ENCODE peak calls at places on chromosome 9, in nine cellular contexts. K is PC-3, G is RWPE2, I is sigmoid colon, Z is body of pancreas, Q is psoas muscle, J is heart left ventricle, S is ascending aorta, D is cardiac muscle cell. N is an unnamed sample. For H3K4me1, the result is how much of the 10 kb centered on the place peaks cover.

GRCh38 chr9:129007035-129007765 is 20.9 kb downstream of the SH3GLB2 start:
- DNase-seq in K (no peak), G (no peak), I (peak), Z (no peak), Q (peak), J (peak), S (peak), D (no peak), N (no peak)

GRCh38 chr9:108057421-108058136 is 568.0 kb upstream of the KLF4 start:
- DNase-seq in K (peak), G (no peak), I (peak), Z (no peak), Q (no peak), J (no peak), S (peak), D (peak), N (peak)

GRCh38 chr9:105973811-105974407 is 279.6 kb downstream of the TMEM38B start:
- DNase-seq in K (no peak), G (no peak), I (no peak), Z (no peak), Q (no peak), J (no peak), S (no peak), D (peak), N (no peak)

GRCh38 chr9:89484475-89485404 is 13.2 kb downstream of the SEMA4D start:
- DNase-seq in K (no peak), G (no peak), I (no peak), Z (no peak), Q (no peak), J (no peak), S (no peak), D (no peak), N (peak)

GRCh38 chr9:93112864-93113389 is 16.9 kb downstream of the CARD19 start:
- DNase-seq in K (no peak), G (peak), I (no peak), Z (peak), Q (peak), J (peak), S (peak), D (no peak), N (no peak)

GRCh38 chr9:4080889-4081548 is 218.8 kb downstream of the GLIS3 start:
- DNase-seq in K (no peak), G (no peak), I (no peak), Z (no peak), Q (no peak), J (no peak), S (no peak), D (no peak), N (no peak)

GRCh38 chr9:87340391-87340790 is 157.3 kb upstream of the DAPK1 start:
- DNase-seq in K (no peak), G (no peak), I (no peak), Z (no peak), Q (no peak), J (no peak), S (no peak), D (no peak), N (no peak)

GRCh38 chr9:78857371-78858225 is 560.7 kb downstream of the PSAT1 start:
- DNase-seq in K (no peak), G (no peak), I (no peak), Z (no peak), Q (no peak), J (no peak), S (no peak), D (no peak), N (peak)

GRCh38 chr9:117063721-117064471 is 351.0 kb downstream of the ASTN2 start:
- DNase-seq in K (no peak), G (no peak), I (no peak), Z (no peak), Q (no peak), J (no peak), S (no peak), D (no peak), N (no peak)

GRCh38 chr9:95785209-95785608 is 90.3 kb upstream of the ERCC6L2 start:
- DNase-seq in K (no peak), G (no peak), I (no peak), Z (no peak), Q (no peak), J (no peak), S (no peak), D (no peak), N (no peak)

GRCh38 chr9:82721596-82721995 is 341.3 kb downstream of the RASEF start:
- DNase-seq in K (peak), G (no peak), I (no peak), Z (no peak), Q (no peak), J (no peak), S (no peak), D (no peak), N (no peak)

GRCh38 chr9:135515541-135515951 is 5.7 kb upstream of the LCN1 start:
- DNase-seq in K (no peak), G (peak), I (peak), Z (peak), Q (no peak), J (no peak), S (no peak), D (no peak), N (no peak)

GRCh38 chr9:33375841-33376321 is 26.5 kb downstream of the AQP7 start:
- DNase-seq in K (no peak), G (no peak), I (no peak), Z (peak), Q (peak), J (no peak), S (peak), D (peak), N (no peak)

GRCh38 chr9:33374190-33374589 is 28.2 kb downstream of the AQP7 start:
- DNase-seq in K (no peak), G (no peak), I (peak), Z (no peak), Q (no peak), J (no peak), S (peak), D (no peak), N (no peak)

GRCh38 chr9:33372900-33373299 is 29.5 kb downstream of the AQP7 start:
- DNase-seq in K (no peak), G (no peak), I (no peak), Z (no peak), Q (peak), J (no peak), S (no peak), D (no peak), N (no peak)

GRCh38 chr9:33375238-33375840 is 27.0 kb downstream of the AQP7 start:
- DNase-seq in K (no peak), G (no peak), I (no peak), Z (peak), Q (peak), J (no peak), S (peak), D (no peak), N (no peak)

DNA sequence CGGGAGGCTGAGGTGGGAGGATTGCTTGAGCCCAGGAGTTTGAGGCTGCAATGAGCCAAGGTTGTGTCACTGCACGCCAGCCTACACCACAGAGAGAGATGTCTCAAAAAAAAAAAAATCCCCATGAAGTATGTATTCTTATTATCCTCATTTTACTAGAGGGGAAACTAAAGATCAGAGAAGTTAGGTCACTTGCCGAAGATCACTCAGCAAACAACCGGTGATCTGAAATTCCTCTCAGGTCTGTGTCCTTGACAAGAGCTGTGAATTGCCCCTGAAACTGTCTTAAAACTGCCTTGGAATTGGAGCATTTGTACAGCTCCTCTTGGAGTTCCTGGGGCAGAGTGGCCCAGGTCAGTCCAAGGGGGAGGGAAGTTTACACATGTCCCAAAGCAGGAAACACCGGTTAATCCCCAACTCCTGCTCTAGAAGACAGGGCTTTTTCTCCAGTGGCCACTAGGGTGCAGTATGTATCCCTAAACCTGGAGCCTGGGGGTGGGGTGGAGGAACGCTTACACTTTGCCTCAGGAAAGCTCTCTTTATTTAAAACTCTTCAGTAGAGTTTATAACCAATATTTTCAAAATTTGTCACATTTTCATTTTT is 27.6 kb downstream of the AQP7 start:
- DNase-seq in K (peak), G (no peak), I (peak), Z (peak), Q (peak), J (peak), S (peak), D (peak), N (peak)
- TF ChIP-seq CTCF in K (peak), G (peak), I (peak), Z (peak), Q (peak), J (peak), S (peak), D (peak), N (peak)

GRCh38 chr9:114898741-114899140 is 31.6 kb downstream of the TNFSF8 start:
- DNase-seq in K (no peak), G (no peak), I (no peak), Z (no peak), Q (no peak), J (peak), S (peak), D (peak), N (no peak)

GRCh38 chr9:114900937-114901802 is 29.2 kb downstream of the TNFSF8 start:
- DNase-seq in K (peak), G (no peak), I (no peak), Z (no peak), Q (no peak), J (no peak), S (no peak), D (peak), N (peak)

GRCh38 chr9:114902773-114903589 is 27.4 kb downstream of the TNFSF8 start:
- DNase-seq in K (peak), G (no peak), I (no peak), Z (no peak), Q (no peak), J (no peak), S (no peak), D (peak), N (no peak)

GRCh38 chr9:114896344-114896743 is 34.0 kb downstream of the TNFSF8 start:
- DNase-seq in K (no peak), G (no peak), I (no peak), Z (no peak), Q (no peak), J (no peak), S (no peak), D (no peak), N (no peak)

GRCh38 chr9:114899461-114899860 is 30.9 kb downstream of the TNFSF8 start:
- DNase-seq in K (no peak), G (no peak), I (no peak), Z (no peak), Q (no peak), J (no peak), S (no peak), D (no peak), N (no peak)
- H3K4me1 ChIP-seq in K (under half), G (under half), I (under half), Z (under half), Q (under half), J (under half), S (under half), D (under half), N (under half)

DNA sequence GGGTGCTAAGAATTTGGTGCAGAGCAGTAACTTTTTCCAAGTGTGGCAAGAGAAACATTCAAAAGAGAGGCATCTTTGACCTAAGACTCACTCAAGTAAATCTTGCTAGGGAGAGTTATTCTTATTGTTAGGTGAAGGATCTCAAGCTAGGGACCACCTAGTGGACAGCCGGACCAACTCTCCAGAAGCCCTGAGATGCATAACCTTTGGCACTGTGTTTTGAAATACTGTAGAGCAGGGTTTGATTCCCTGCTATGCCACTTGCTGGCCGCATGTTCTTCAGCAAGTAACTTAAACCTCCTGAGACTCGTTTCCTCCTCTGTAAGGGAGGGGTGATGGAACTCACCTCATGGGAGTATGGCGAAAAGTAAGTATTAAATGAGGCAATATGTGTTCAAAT is 336.1 kb upstream of the ADAMTSL1 start:
- DNase-seq in K (no peak), G (no peak), I (no peak), Z (no peak), Q (no peak), J (no peak), S (no peak), D (no peak), N (no peak)
- TF ChIP-seq CTCF in K (no peak), G (no peak), I (no peak), Z (no peak), Q (no peak), J (no peak), S (no peak), D (peak), N (no peak)

DNA sequence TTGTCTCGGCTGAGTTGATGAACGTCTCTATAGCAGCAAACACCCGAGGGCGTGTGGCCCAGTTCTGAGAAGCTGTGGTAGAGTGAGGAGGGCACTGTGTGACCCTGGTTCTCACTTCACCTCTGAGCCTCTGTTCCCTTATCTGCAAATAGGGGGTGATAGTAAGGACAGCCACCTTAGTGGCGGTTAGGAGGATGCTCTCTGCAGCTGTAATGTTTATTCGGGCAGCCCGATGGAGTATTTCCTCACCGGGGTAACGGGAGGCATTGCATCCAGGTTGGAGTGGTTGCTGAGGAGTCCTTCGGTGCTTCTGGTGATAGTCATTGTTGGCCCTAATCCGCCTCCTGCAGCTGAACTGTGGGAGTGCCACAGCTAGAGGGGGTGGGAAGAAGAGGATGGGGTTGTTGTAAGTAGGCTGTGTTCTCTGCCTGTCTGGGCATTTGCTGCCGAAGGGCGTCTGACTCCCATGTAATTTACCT is 13.9 kb downstream of the PRRC2B start:
- DNase-seq in K (no peak), G (no peak), I (peak), Z (peak), Q (no peak), J (peak), S (no peak), D (peak), N (peak)
- H3K4me1 ChIP-seq in K (under half), G (half or more), I (half or more), Z (half or more), Q (half or more), J (half or more), S (under half), D (half or more), N (under half)

DNA sequence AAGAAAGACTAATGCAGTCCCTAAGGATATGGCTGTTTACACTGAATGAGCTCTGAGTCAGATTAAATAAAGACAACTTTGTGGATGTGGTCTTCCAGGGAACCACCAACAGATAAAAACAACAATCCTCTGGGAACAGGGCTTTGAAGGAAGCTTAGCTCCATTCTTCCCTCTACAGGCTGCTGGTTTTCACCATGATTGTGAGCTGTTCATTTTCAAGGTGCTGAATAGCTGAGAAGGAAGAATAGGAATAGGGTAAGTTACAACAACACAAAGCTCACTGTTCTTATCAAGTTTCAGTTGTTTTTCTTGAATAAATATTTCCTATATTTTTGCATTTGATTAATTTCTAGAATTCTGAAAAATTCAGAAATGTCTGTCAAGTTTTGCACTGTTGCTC is 25.9 kb upstream of the PTAR1 start:
- DNase-seq in K (peak), G (no peak), I (no peak), Z (no peak), Q (no peak), J (no peak), S (no peak), D (peak), N (peak)
- TF ChIP-seq CTCF in K (peak), G (peak), I (no peak), Z (no peak), Q (no peak), J (no peak), S (no peak), D (peak), N (peak)

DNA sequence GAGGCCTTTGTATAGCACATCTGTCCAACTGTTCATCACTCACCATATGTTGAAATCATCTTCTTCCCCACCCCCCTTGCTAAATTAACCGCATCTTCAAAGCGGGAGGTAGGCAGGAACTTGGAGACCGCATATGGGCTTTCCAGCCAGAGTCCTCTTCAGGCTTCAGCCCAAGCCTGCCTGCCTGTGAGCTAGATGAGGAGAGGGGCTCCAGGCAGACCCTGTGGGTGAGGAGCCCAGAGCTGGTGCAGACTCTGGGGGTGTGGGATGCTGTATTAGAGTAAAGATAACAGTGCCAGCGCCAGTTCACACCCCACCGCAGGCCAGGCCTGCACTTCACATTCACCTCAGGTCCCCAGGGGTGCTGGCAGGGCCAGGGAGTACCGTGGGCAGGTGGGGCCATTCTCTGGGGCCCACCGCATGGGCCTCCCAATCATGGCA is 16.2 kb downstream of the PRRC2B start:
- DNase-seq in K (no peak), G (no peak), I (no peak), Z (no peak), Q (no peak), J (no peak), S (no peak), D (peak), N (no peak)
- H3K4me1 ChIP-seq in K (under half), G (under half), I (half or more), Z (half or more), Q (half or more), J (half or more), S (under half), D (under half), N (under half)

DNA sequence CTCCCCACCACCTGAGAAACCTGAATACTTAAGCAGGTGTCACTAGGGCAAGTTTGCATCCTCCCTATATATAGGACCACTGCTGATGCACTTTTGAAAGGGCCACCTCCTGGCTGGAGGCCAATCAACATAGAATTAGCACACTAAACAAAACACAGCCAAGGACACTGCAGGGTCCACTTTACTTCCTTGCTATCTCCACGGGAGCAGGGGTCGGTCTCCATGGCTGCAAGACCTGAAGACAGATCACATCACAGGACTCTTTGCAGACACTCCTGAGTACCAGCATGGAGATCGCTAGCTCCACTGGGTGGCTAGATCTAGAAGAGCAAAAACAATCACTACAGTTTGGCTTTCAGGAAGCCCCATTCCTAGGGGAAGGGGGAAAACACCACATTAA is 72.3 kb downstream of the C9orf153 start:
- DNase-seq in K (no peak), G (no peak), I (no peak), Z (no peak), Q (no peak), J (no peak), S (no peak), D (no peak), N (no peak)
- TF ChIP-seq CTCF in K (no peak), G (no peak), I (no peak), Z (no peak), Q (no peak), J (no peak), S (no peak), D (no peak), N (no peak)

GRCh38 chr9:38000332-38000731 is 68.7 kb downstream of the SHB start:
- DNase-seq in K (no peak), G (no peak), I (no peak), Z (no peak), Q (no peak), J (no peak), S (no peak), D (no peak), N (no peak)

GRCh38 chr9:38003230-38003629 is 65.8 kb downstream of the SHB start:
- DNase-seq in K (no peak), G (peak), I (no peak), Z (no peak), Q (no peak), J (no peak), S (no peak), D (no peak), N (no peak)

GRCh38 chr9:38000735-38001134 is 68.3 kb downstream of the SHB start:
- DNase-seq in K (no peak), G (no peak), I (no peak), Z (no peak), Q (no peak), J (no peak), S (no peak), D (no peak), N (no peak)

GRCh38 chr9:37999501-38000189 is 69.4 kb downstream of the SHB start:
- DNase-seq in K (peak), G (no peak), I (no peak), Z (no peak), Q (no peak), J (no peak), S (no peak), D (no peak), N (peak)

GRCh38 chr9:38001430-38001829 is 67.6 kb downstream of the SHB start:
- DNase-seq in K (no peak), G (no peak), I (no peak), Z (no peak), Q (no peak), J (no peak), S (no peak), D (no peak), N (no peak)
- H3K4me1 ChIP-seq in K (under half), G (under half), I (under half), Z (under half), Q (under half), J (half or more), S (under half), D (under half), N (under half)

DNA sequence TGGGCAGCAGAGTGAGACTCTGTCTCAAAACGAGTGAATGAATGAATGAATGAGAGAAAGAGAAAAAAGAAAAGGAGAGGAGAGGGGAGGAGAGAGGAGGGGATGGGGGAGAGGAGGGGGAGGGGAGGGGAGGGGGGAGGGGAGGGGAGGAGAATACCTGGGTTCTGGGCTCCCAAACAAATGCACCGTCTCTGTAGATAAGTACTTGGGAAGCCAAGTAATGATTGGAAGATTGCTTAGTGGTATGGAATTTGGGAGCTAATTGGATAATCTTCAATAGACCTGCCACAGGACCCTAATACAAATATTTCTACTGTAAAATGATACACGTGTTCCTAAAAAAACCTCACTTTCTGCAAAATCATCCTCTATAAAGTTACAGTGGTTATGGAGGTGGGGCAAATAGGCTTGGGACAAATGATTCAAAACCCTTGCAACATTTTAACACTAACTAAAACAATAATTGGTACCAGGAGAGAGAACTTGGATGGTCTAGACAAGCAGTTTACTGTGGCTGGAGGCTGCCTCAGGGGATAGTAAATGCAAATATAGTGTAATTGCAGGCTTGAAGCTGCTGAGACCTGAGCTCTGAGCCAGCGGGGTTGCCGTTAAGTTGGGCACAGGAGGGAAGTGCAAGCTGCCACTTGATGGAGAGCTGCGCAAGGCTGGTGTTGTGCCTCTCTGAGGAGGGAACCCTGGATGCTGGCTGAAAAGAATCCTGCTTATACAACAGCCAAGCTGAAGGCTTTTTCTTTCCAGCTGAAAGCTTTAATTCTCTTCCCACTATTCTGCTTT is 3.5 kb downstream of the HEMGN start:
- DNase-seq in K (no peak), G (no peak), I (no peak), Z (no peak), Q (no peak), J (no peak), S (no peak), D (no peak), N (no peak)
- TF ChIP-seq CTCF in K (no peak), G (no peak), I (no peak), Z (no peak), Q (no peak), J (no peak), S (no peak), D (no peak), N (no peak)

N was measured in foreskin keratinocyte.